ENCODE peak calls at places on chromosomes 6 and 20, in six cellular contexts. C is BE2C, W is mucosa of descending colon, K is right lobe of liver, G is tibial artery, A is GM23338. L is an unnamed sample. For H3K4me1, the result is how much of the 10 kb centered on the place peaks cover.

GRCh38 chr6:52155791-52156576 is 30.2 kb upstream of the IL17A start:
- DNase-seq in K (no peak), G (no peak), W (no peak), A (peak), C (no peak), L (peak)

GRCh38 chr6:14883921-14884320 is 361.9 kb upstream of the JARID2 start:
- DNase-seq in A (peak), K (no peak), G (no peak), C (no peak), W (no peak), L (no peak)

GRCh38 chr6:39984051-39984450 is 49.8 kb upstream of the MOCS1 start:
- DNase-seq in W (no peak), C (no peak), A (no peak), K (no peak), G (no peak), L (no peak)

GRCh38 chr6:87116922-87117321 is 22.0 kb upstream of the CGA start:
- DNase-seq in G (no peak), C (no peak), K (no peak), W (no peak), A (no peak), L (no peak)

GRCh38 chr6:132919476-132919875 is 105.1 kb downstream of the RPS12 start:
- DNase-seq in C (no peak), G (peak), A (peak), W (no peak), K (peak), L (peak)

GRCh38 chr6:11275598-11275997 is 43.1 kb upstream of the NEDD9 start:
- DNase-seq in W (no peak), A (no peak), C (no peak), G (no peak), K (peak), L (no peak)

GRCh38 chr20:41218466-41218865 is 81.1 kb downstream of the PLCG1 start:
- DNase-seq in C (no peak), A (no peak), W (no peak), G (no peak), K (no peak), L (no peak)

GRCh38 chr6:12748815-12749521 is 32.4 kb downstream of the PHACTR1 start:
- DNase-seq in C (peak), G (no peak), W (peak), A (peak), K (peak), L (no peak)

GRCh38 chr6:20931093-20931492 is 396.8 kb downstream of the CDKAL1 start:
- DNase-seq in K (no peak), G (no peak), A (no peak), C (peak), W (no peak), L (no peak)

DNA sequence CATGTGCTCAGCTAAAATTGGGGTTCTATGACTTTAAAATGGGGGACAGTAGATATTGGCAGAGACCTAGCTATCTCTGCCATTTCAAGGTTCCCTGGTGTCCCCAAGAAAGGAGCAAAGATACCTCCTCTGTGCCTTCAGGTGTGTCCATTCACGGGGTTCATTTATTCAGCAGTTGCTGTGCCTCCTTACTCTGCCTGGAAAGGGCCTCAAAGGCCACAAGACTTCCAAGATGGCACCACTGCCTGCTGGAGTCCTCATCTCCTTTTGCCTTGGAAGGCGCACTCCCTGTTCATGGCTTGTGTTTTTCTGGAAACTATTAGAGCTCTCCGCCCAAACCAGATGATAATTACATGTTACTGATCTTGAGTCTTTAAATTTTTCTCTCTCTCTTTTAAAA is 3.9 kb upstream of the ZBP1 start:
- DNase-seq in G (no peak), K (no peak), C (no peak), A (no peak), W (no peak), L (no peak)
- H3K4me1 ChIP-seq in G (under half), K (under half), C (under half), A (under half), W (under half), L (under half)

GRCh38 chr6:53413326-53413725 is 64.6 kb upstream of the ELOVL5 start:
- DNase-seq in K (no peak), C (no peak), G (no peak), W (no peak), A (no peak), L (no peak)

GRCh38 chr6:53412751-53413150 is 64.0 kb upstream of the ELOVL5 start:
- DNase-seq in W (no peak), A (no peak), C (no peak), K (no peak), G (no peak), L (no peak)

GRCh38 chr6:53418288-53418687 is 69.5 kb upstream of the ELOVL5 start:
- DNase-seq in A (no peak), K (no peak), W (no peak), G (no peak), C (no peak), L (no peak)

GRCh38 chr6:53412316-53412715 is 63.6 kb upstream of the ELOVL5 start:
- DNase-seq in C (no peak), G (no peak), A (no peak), K (no peak), W (no peak), L (no peak)

GRCh38 chr6:53417141-53417540 is 68.4 kb upstream of the ELOVL5 start:
- DNase-seq in G (no peak), A (peak), C (no peak), K (no peak), W (no peak), L (no peak)
- TF ChIP-seq CTCF in G (no peak), A (no peak), C (no peak), K (no peak), W (no peak), L (no peak)

GRCh38 chr6:113683968-113684367 is 173.2 kb upstream of the MARCKS start:
- DNase-seq in A (no peak), G (no peak), C (no peak), K (no peak), W (no peak), L (peak)

GRCh38 chr6:113684382-113684901 is 172.7 kb upstream of the MARCKS start:
- DNase-seq in G (no peak), W (no peak), A (no peak), C (no peak), K (no peak), L (peak)

GRCh38 chr6:113690957-113691656 is 166.0 kb upstream of the MARCKS start:
- DNase-seq in C (no peak), G (no peak), K (no peak), W (no peak), A (no peak), L (no peak)

GRCh38 chr6:113690255-113690956 is 166.7 kb upstream of the MARCKS start:
- DNase-seq in G (no peak), K (no peak), W (no peak), A (no peak), C (peak), L (peak)

GRCh38 chr6:113686049-113686448 is 171.1 kb upstream of the MARCKS start:
- DNase-seq in C (no peak), W (no peak), A (no peak), K (no peak), G (no peak), L (no peak)
- H3K4me1 ChIP-seq in C (under half), W (under half), A (under half), K (under half), G (under half), L (under half)

GRCh38 chr6:105304366-105304765 is 98.5 kb downstream of the PREP start:
- DNase-seq in A (no peak), C (no peak), K (no peak), G (no peak), W (no peak), L (no peak)

GRCh38 chr6:105300090-105300489 is 102.8 kb downstream of the PREP start:
- DNase-seq in C (no peak), G (no peak), A (no peak), W (no peak), K (no peak), L (no peak)

GRCh38 chr6:105301072-105301503 is 101.8 kb downstream of the PREP start:
- DNase-seq in C (no peak), G (no peak), W (no peak), A (no peak), K (no peak), L (no peak)

GRCh38 chr6:105301756-105302616 is 100.9 kb downstream of the PREP start:
- DNase-seq in G (no peak), K (no peak), C (no peak), W (no peak), A (no peak), L (no peak)

GRCh38 chr6:105302617-105303128 is 100.2 kb downstream of the PREP start:
- DNase-seq in W (no peak), A (peak), G (no peak), C (no peak), K (no peak), L (no peak)
- TF ChIP-seq CTCF in W (no peak), A (peak), G (no peak), C (peak), K (no peak), L (no peak)

GRCh38 chr20:62484478-62484877 is 8.7 kb upstream of the GATA5 start:
- DNase-seq in C (no peak), G (no peak), W (no peak), K (no peak), A (no peak), L (no peak)

GRCh38 chr20:62485062-62485700 is 9.4 kb upstream of the GATA5 start:
- DNase-seq in C (peak), K (no peak), G (no peak), W (no peak), A (no peak), L (peak)

GRCh38 chr20:62482136-62482833 is 6.5 kb upstream of the GATA5 start:
- DNase-seq in W (no peak), K (no peak), C (no peak), G (no peak), A (no peak), L (no peak)

GRCh38 chr20:62482970-62483369 is 7.2 kb upstream of the GATA5 start:
- DNase-seq in A (no peak), C (no peak), W (no peak), K (no peak), G (no peak), L (no peak)

DNA sequence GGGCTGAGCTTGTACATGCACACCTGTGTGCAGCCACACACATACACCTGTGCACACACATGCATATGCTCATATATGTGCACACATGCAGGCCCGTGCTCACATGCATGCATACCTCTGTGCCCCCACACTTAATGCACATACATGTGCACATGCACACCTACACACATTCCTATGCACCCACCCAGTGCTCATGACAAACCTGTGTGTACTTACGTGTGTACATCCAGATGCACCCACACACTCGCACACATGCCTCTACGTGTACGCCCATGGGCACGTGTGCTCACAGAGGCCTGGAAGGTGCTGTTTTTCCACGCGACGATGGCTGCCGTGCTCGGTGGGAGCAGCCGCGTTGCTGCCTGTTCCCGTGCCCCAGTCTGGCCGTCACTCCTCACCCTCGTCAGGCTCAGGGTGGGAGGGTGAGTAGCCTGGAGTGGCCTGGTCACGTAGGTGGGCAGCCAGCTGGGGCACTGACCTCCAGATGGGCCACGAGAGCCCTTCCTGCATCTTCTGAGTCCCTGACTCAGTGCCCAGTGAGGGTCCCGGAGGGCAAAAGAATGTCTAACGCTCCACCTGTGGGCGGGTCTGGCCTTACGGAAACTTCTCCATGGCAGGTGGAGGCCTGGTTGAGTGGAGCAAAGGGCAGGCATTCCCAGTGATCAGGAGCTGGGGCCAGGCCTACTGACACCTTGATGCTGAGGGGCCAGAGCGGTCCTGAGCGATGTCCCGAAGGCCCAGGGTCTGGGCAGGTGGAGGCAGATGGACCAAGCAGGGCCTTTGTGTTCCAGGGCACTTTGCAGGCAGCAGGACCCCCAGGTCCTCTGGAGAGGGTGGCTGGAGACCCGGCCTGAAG is 8.0 kb upstream of the GATA5 start:
- DNase-seq in K (no peak), A (no peak), C (no peak), G (no peak), W (no peak), L (no peak)
- H3K4me1 ChIP-seq in K (under half), A (under half), C (under half), G (under half), W (under half), L (under half)

GRCh38 chr6:150074651-150075416 is 5.9 kb upstream of the ULBP3 start:
- DNase-seq in C (no peak), K (no peak), W (no peak), A (no peak), G (peak), L (no peak)

GRCh38 chr6:150072201-150072600 is 3.3 kb upstream of the ULBP3 start:
- DNase-seq in A (peak), K (peak), G (peak), C (peak), W (peak), L (peak)

GRCh38 chr6:150078788-150079187 is 9.9 kb upstream of the ULBP3 start:
- DNase-seq in G (no peak), W (no peak), K (no peak), A (no peak), C (no peak), L (peak)

GRCh38 chr6:150079604-150080003 is 10.7 kb upstream of the ULBP3 start:
- DNase-seq in K (no peak), A (peak), G (peak), C (no peak), W (no peak), L (no peak)

GRCh38 chr6:150076196-150076893 is 7.4 kb upstream of the ULBP3 start:
- DNase-seq in C (no peak), W (no peak), K (no peak), G (no peak), A (peak), L (no peak)
- TF ChIP-seq CTCF in C (peak), W (no peak), K (no peak), G (no peak), A (no peak), L (no peak)

GRCh38 chr6:115396112-115396906 is 664.4 kb downstream of the FRK start:
- DNase-seq in C (no peak), G (no peak), K (no peak), W (no peak), A (no peak), L (no peak)
- H3K4me1 ChIP-seq in C (under half), G (under half), K (under half), W (under half), A (under half), L (under half)

GRCh38 chr20:55513966-55514365 is 491.4 kb downstream of the CBLN4 start:
- DNase-seq in A (no peak), G (no peak), W (no peak), K (no peak), C (no peak), L (no peak)
- TF ChIP-seq CTCF in A (no peak), G (no peak), W (no peak), K (no peak), C (no peak), L (no peak)

L was measured in PC-9.